ENCODE peak calls at places on chromosomes 16 and 17, in five cellular contexts. L is gastrocnemius medialis, F is uterus, W is heart right ventricle, E is AG04450. R is an unnamed sample.

GRCh38 chr16:4830408-4830807 is 16.7 kb downstream of the GLYR1 start:
- DNase-seq in L (peak; percentile 89), F (no peak), E (no peak), W (peak; percentile 40), R (no peak)

GRCh38 chr17:60315650-60316049 is 76.3 kb downstream of the USP32 start:
- DNase-seq in F (no peak), E (no peak), L (no peak), W (no peak), R (no peak)

GRCh38 chr16:89420204-89420603 is 70.2 kb downstream of the ANKRD11 start:
- DNase-seq in E (no peak), L (no peak), W (no peak), F (no peak), R (no peak)

GRCh38 chr16:67919618-67920210 is 11.9 kb downstream of the CTRL start:
- DNase-seq in L (no peak), W (no peak), E (no peak), F (no peak), R (no peak)

GRCh38 chr17:62705781-62706597 is 78.5 kb downstream of the MRC2 start:
- DNase-seq in F (no peak), E (no peak), W (peak; percentile 49), L (no peak), R (peak; percentile 53)

GRCh38 chr17:62778990-62779681 is 29.0 kb downstream of the MARCHF10 start:
- DNase-seq in E (peak; percentile 91), F (peak; percentile 59), W (no peak), L (no peak), R (peak; percentile 99)

GRCh38 chr16:52050418-52050817 is 496.5 kb downstream of the TOX3 start:
- DNase-seq in W (no peak), E (no peak), F (no peak), L (no peak), R (no peak)

GRCh38 chr16:68907297-68907999 is 64.1 kb downstream of the TANGO6 start:
- DNase-seq in E (no peak), F (no peak), L (no peak), W (no peak), R (no peak)

GRCh38 chr17:7712111-7712771 is 5.3 kb upstream of the DNAH2 start:
- DNase-seq in F (no peak), E (no peak), L (no peak), W (no peak), R (no peak)

GRCh38 chr17:67602974-67603373 is 114.8 kb upstream of the NOL11 start:
- DNase-seq in W (no peak), L (no peak), F (no peak), E (no peak), R (peak; percentile 27)

GRCh38 chr17:47810200-47810821 is 11.3 kb downstream of the OSBPL7 start:
- DNase-seq in L (no peak), E (peak; percentile 36), F (no peak), W (no peak), R (peak; percentile 90)

GRCh38 chr16:88406096-88407041 is 23.6 kb downstream of the ZNF469 start:
- DNase-seq in E (no peak), L (no peak), F (no peak), W (no peak), R (no peak)

GRCh38 chr16:88403794-88404581 is 21.2 kb downstream of the ZNF469 start:
- DNase-seq in E (no peak), F (no peak), L (no peak), W (no peak), R (peak; percentile 22)

GRCh38 chr16:88404769-88405168 is 22.0 kb downstream of the ZNF469 start:
- DNase-seq in E (no peak), W (no peak), F (no peak), L (no peak), R (no peak)

GRCh38 chr16:88407042-88407420 is 24.3 kb downstream of the ZNF469 start:
- DNase-seq in E (no peak), L (no peak), W (no peak), F (no peak), R (no peak)

DNA sequence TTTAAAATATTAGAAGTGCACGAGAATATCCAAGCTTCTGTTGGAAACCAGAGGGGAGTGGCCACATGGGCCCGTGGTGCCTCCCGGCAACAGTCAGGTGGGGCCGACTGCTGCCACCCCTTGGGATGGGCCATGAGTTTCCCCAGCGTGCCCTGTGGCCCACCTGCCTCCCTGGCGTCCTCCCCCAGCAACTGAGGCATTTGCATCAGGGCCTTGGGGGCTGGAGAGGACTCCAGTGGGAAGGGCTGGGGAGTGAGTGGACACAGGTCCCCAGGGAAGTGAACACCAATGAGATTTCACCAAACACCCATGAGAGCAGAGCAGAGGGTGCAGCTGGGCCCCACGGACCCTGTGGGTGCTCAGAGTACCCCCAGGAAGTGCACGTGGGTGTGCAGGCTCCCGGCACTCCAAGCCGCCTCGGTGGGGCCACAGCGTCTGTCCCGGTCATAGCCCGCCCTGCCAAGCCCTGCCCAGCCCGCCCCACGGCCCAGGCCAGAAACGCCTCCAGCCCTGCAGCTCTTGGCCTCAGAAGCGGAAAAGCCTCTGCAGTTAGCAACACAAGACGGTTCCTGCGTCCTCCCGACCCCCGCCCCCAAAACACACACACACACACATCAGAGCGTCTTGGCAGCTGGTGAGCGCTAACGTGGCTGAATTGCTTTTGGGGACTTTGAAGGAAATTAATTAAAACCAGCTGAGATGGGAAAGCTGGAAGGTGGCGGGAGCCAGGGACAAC is 22.7 kb downstream of the ZNF469 start:
- DNase-seq in E (no peak), F (peak; percentile 53), L (no peak), W (peak; percentile 29), R (peak; percentile 37)
- H3K4me3 ChIP-seq in E (no peak overlapping the region), F (no peak overlapping the region), L (no peak overlapping the region), W (peak overlapping the region; percentile 20), R (no peak overlapping the region)

GRCh38 chr17:57085448-57086068 is 512 bp downstream of the AKAP1 start:
- DNase-seq in L (peak; percentile 63), E (no peak), F (peak; percentile 68), W (peak; percentile 59), R (no peak)

GRCh38 chr17:57088298-57088697 is 3.3 kb downstream of the AKAP1 start:
- DNase-seq in W (no peak), L (no peak), F (no peak), E (no peak), R (no peak)

GRCh38 chr17:57086069-57086930 is 1.3 kb downstream of the AKAP1 start:
- DNase-seq in F (no peak), L (peak; percentile 43), W (no peak), E (no peak), R (no peak)

GRCh38 chr17:57084361-57084801 is 665 bp upstream of the AKAP1 start:
- DNase-seq in F (no peak), L (no peak), W (no peak), E (no peak), R (peak; percentile 16)

DNA sequence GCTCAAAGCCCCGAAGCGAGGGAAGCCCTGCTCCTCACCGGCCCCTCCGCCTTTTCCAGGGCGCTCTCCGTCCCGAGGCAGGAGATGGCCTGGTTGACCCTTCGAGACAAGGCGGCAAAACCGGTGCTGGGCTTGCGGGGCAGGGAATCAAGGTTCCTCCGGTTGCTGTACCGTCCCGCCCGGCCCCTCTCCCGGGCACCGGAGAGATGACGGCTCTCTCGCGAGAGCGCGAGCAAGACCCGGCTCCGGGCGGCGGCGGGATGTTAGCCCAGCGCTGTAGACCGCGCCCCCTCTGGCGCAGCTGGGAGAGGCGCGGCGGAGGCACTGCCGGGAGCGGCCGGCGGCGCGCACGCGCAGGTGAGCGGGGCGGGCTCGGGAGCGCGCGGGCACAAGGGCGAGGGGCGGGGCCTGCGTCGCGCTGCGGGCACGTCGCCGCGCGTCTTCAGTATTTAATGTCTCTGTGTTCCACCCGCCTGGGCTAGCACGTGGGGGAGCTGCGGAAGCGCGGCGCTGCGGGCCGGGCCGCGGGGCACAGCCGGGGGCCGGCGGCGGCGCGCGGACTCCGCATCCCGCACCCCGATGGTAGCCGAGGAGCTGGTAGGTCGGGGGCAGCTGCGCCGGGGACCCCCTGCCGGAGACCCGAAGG is at the start of gene AKAP1:
- DNase-seq in L (peak; percentile 95), W (peak; percentile 94), F (peak; percentile 97), E (peak; percentile 70), R (peak; percentile 76)
- TF ChIP-seq CTCF in L (peak; percentile 24), W (peak; percentile 41), F (peak; percentile 47), E (peak; percentile 18), R (no peak)

GRCh38 chr17:57329380-57330214 is 73.3 kb downstream of the MSI2 start:
- DNase-seq in E (no peak), L (no peak), F (no peak), W (peak; percentile 41), R (no peak)
- H3K27ac ChIP-seq in E (no peak overlapping the region), L (peak overlapping the region; percentile 84), F (peak overlapping the region; percentile 3), W (peak overlapping the region; percentile 82), R (no peak overlapping the region)

GRCh38 chr17:40178021-40178601 is 841 bp downstream of the RAPGEFL1 start:
- DNase-seq in F (no peak), L (no peak), E (no peak), W (no peak), R (no peak)
- H3K4me3 ChIP-seq in F (peak overlapping the region; percentile 51), L (no peak overlapping the region), E (no peak overlapping the region), W (peak overlapping the region; percentile 56), R (no peak overlapping the region)

GRCh38 chr17:76051071-76051467 is 21.2 kb downstream of the SRP68 start:
- DNase-seq in W (no peak), E (no peak), L (peak; percentile 34), F (no peak), R (peak; percentile 59)

GRCh38 chr17:76053230-76054111 is 18.8 kb downstream of the SRP68 start:
- DNase-seq in E (peak; percentile 20), W (no peak), F (no peak), L (no peak), R (peak; percentile 82)

GRCh38 chr17:76051571-76051970 is 20.7 kb downstream of the SRP68 start:
- DNase-seq in W (no peak), L (no peak), E (no peak), F (no peak), R (no peak)

GRCh38 chr17:76054112-76054476 is 18.2 kb downstream of the SRP68 start:
- DNase-seq in F (no peak), L (no peak), E (no peak), W (no peak), R (peak; percentile 71)

GRCh38 chr17:76056882-76057281 is 15.4 kb downstream of the SRP68 start:
- DNase-seq in E (no peak), F (no peak), L (no peak), W (no peak), R (no peak)
- TF ChIP-seq CTCF in E (no peak), F (no peak), L (no peak), W (no peak), R (no peak)

GRCh38 chr17:72119280-72119962 is 1.4 kb upstream of the SOX9 start:
- DNase-seq in L (no peak), E (no peak), F (no peak), W (no peak), R (no peak)

GRCh38 chr17:72118588-72119279 is 2.1 kb upstream of the SOX9 start:
- DNase-seq in L (peak; percentile 60), E (peak; percentile 77), F (peak; percentile 35), W (peak; percentile 78), R (peak; percentile 76)

GRCh38 chr17:72121164-72122001 is 563 bp downstream of the SOX9 start:
- DNase-seq in F (no peak), W (peak; percentile 44), L (peak; percentile 40), E (no peak), R (peak; percentile 64)

GRCh38 chr17:72120878-72121163 is at the start of gene SOX9:
- DNase-seq in E (peak; percentile 87), L (peak; percentile 93), W (peak; percentile 91), F (no peak), R (peak; percentile 96)

GRCh38 chr17:72119963-72120877 is 600 bp upstream of the SOX9 start:
- DNase-seq in W (peak; percentile 19), F (no peak), L (peak; percentile 45), E (peak; percentile 72), R (peak; percentile 84)
- H3K27ac ChIP-seq in W (peak overlapping the region; percentile 94), F (no peak overlapping the region), L (peak overlapping the region; percentile 90), E (peak overlapping the region; percentile 68), R (peak overlapping the region; percentile 80)

GRCh38 chr16:75293746-75294145 is 42.3 kb upstream of the BCAR1 start:
- DNase-seq in L (no peak), E (no peak), F (no peak), W (no peak), R (no peak)
- H3K4me3 ChIP-seq in L (no peak overlapping the region), E (no peak overlapping the region), F (no peak overlapping the region), W (no peak overlapping the region), R (no peak overlapping the region)